ENCODE peak calls at places on chromosome X, in five cellular contexts. M is HepG2, I is GM12878, Q is H1, N is K562. D is an unnamed sample. For H3K9me3 and H3K4me1, the result is how much of the 10 kb centered on the place peaks cover.

GRCh38 chrX:11341274-11342256 is 48.4 kb downstream of the AMELX start:
- DNase-seq in M (no peak), I (peak), Q (no peak), N (peak), D (no peak)

GRCh38 chrX:108090474-108091265 is 672 bp downstream of the PSMD10 start:
- DNase-seq in M (peak), I (no peak), Q (no peak), N (no peak), D (no peak)

GRCh38 chrX:148960060-148960459 is 459.6 kb downstream of the AFF2 start:
- DNase-seq in M (no peak), I (no peak), Q (no peak), N (no peak), D (no peak)

GRCh38 chrX:137852502-137852901 is 286.6 kb downstream of the ZIC3 start:
- DNase-seq in M (no peak), I (no peak), Q (no peak), N (no peak), D (no peak)

GRCh38 chrX:38192007-38192625 is 28.6 kb downstream of the SRPX start:
- DNase-seq in M (no peak), I (no peak), Q (no peak), N (peak), D (peak)

GRCh38 chrX:41421071-41421729 is 25.9 kb upstream of the NYX start:
- DNase-seq in M (no peak), I (no peak), Q (no peak), N (no peak), D (peak)

GRCh38 chrX:114584983-114585842 is 1.3 kb downstream of the HTR2C start:
- DNase-seq in M (no peak), I (no peak), Q (no peak), N (no peak), D (no peak)

GRCh38 chrX:22686138-22686541 is 313.6 kb upstream of the DDX53 start:
- DNase-seq in M (no peak), I (no peak), Q (no peak), N (no peak), D (peak)

GRCh38 chrX:41180194-41180902 is 95.1 kb downstream of the USP9X start:
- DNase-seq in M (peak), I (peak), Q (no peak), N (peak), D (peak)

GRCh38 chrX:47232803-47233332 is at the start of gene USP11:
- DNase-seq in M (peak), I (no peak), Q (no peak), N (peak), D (peak)

GRCh38 chrX:22246620-22247019 is 26.1 kb upstream of the CBLL2 start:
- DNase-seq in M (no peak), I (no peak), Q (no peak), N (no peak), D (no peak)

GRCh38 chrX:74523870-74524735 is 90.3 kb downstream of the RLIM start:
- DNase-seq in M (no peak), I (no peak), Q (no peak), N (no peak), D (no peak)

GRCh38 chrX:154051210-154051810 is 31.6 kb upstream of the IRAK1 start:
- DNase-seq in M (peak), I (no peak), Q (no peak), N (peak), D (peak)

GRCh38 chrX:38940547-38940946 is 139.3 kb downstream of the MID1IP1 start:
- DNase-seq in M (no peak), I (no peak), Q (no peak), N (no peak), D (no peak)

GRCh38 chrX:799808-800207 is 169.2 kb downstream of the SHOX start:
- DNase-seq in M (no peak), I (no peak), Q (no peak), N (no peak), D (no peak)

GRCh38 chrX:39164212-39164611 is 363.0 kb downstream of the MID1IP1 start:
- DNase-seq in M (no peak), I (no peak), Q (no peak), N (no peak), D (no peak)

GRCh38 chrX:17590892-17591740 is 146.2 kb upstream of the SCML1 start:
- DNase-seq in M (peak), I (no peak), Q (peak), N (peak), D (peak)

GRCh38 chrX:40299028-40299479 is 201.3 kb upstream of the BCOR start:
- DNase-seq in M (no peak), I (no peak), Q (no peak), N (no peak), D (peak)

GRCh38 chrX:727738-728621 is 97.4 kb downstream of the SHOX start:
- DNase-seq in M (peak), I (no peak), Q (peak), N (peak), D (no peak)

GRCh38 chrX:140064993-140065392 is 99.7 kb upstream of the CXorf66 start:
- DNase-seq in M (no peak), I (no peak), Q (no peak), N (no peak), D (no peak)

GRCh38 chrX:7262551-7262950 is 114.6 kb upstream of the PUDP start:
- DNase-seq in M (no peak), I (no peak), Q (no peak), N (no peak), D (no peak)

GRCh38 chrX:16089086-16089485 is 34.3 kb upstream of the GRPR start:
- DNase-seq in M (no peak), I (no peak), Q (no peak), N (no peak), D (no peak)

GRCh38 chrX:52082578-52082977 is 13.6 kb upstream of the MAGED4B start:
- DNase-seq in M (no peak), I (no peak), Q (no peak), N (no peak), D (no peak)

GRCh38 chrX:136126892-136127406 is 20.4 kb upstream of the FHL1 start:
- DNase-seq in M (no peak), I (no peak), Q (no peak), N (no peak), D (peak)

GRCh38 chrX:41870719-41871151 is 52.6 kb downstream of the CASK start:
- DNase-seq in M (peak), I (no peak), Q (no peak), N (no peak), D (no peak)

GRCh38 chrX:2469196-2469685 is 31.5 kb downstream of the DHRSX start:
- DNase-seq in M (no peak), I (no peak), Q (no peak), N (no peak), D (no peak)

GRCh38 chrX:107936434-107936730 is 45.8 kb downstream of the TEX13B start:
- DNase-seq in M (no peak), I (no peak), Q (no peak), N (no peak), D (no peak)

GRCh38 chrX:54494970-54495813 is 842 bp downstream of the FGD1 start:
- DNase-seq in M (no peak), I (no peak), Q (no peak), N (no peak), D (peak)

GRCh38 chrX:13463608-13464007 is 105.8 kb upstream of the EGFL6 start:
- DNase-seq in M (no peak), I (no peak), Q (no peak), N (no peak), D (no peak)

GRCh38 chrX:105706041-105706440 is 116.3 kb upstream of the NRK start:
- DNase-seq in M (no peak), I (no peak), Q (no peak), N (no peak), D (no peak)

GRCh38 chrX:47358387-47359065 is 11.9 kb upstream of the ZNF157 start:
- DNase-seq in M (no peak), I (no peak), Q (no peak), N (no peak), D (no peak)

GRCh38 chrX:120839506-120839905 is 36.2 kb downstream of the CT47B1 start:
- DNase-seq in M (no peak), I (no peak), Q (no peak), N (no peak), D (no peak)

GRCh38 chrX:100731441-100732281 is at the start of gene SYTL4:
- DNase-seq in M (no peak), I (no peak), Q (no peak), N (peak), D (peak)
- TF ChIP-seq GABPA in M (no peak), I (no peak), Q (no peak), N (no peak), D (no peak)

GRCh38 chrX:20026278-20026677 is 35.4 kb upstream of the BCLAF3 start:
- DNase-seq in M (peak), I (no peak), Q (no peak), N (no peak), D (no peak)
- H3K9me3 ChIP-seq in M (under half), I (under half), Q (under half), N (under half), D (under half)

GRCh38 chrX:10239611-10240064 is 82.9 kb downstream of the CLCN4 start:
- DNase-seq in M (no peak), I (no peak), Q (no peak), N (no peak), D (no peak)

GRCh38 chrX:10233696-10234095 is 76.9 kb downstream of the CLCN4 start:
- DNase-seq in M (no peak), I (no peak), Q (no peak), N (no peak), D (no peak)

GRCh38 chrX:10235851-10236250 is 79.1 kb downstream of the CLCN4 start:
- DNase-seq in M (peak), I (no peak), Q (no peak), N (no peak), D (no peak)

GRCh38 chrX:10240918-10241317 is 84.1 kb downstream of the CLCN4 start:
- DNase-seq in M (no peak), I (no peak), Q (no peak), N (no peak), D (no peak)

DNA sequence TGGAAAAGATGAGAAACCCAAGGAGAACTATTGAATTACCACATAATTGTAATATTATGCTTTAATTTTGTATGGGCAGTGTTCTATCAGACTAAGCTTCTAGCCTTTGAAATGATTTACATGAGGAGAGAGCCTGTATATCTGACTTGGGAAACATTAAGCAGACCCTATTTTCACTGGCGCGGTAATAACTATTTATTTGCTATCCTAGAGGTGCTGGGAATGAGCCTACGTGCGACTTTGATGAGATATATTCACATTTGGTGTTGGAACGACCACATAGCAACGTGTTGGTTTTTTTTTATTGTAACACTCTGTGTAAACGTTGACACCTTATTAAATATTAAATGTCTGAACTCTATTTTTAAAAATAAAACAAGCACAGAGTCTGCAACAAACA is 80.5 kb downstream of the CLCN4 start:
- DNase-seq in M (no peak), I (no peak), Q (no peak), N (no peak), D (no peak)
- H3K4me1 ChIP-seq in M (under half), I (under half), Q (under half), N (under half), D (under half)

GRCh38 chrX:69362354-69362753 is 141.8 kb upstream of the NALF2 start:
- DNase-seq in M (no peak), I (no peak), Q (no peak), N (no peak), D (no peak)
- TF ChIP-seq GABPA in M (no peak), I (no peak), Q (no peak), N (no peak), D (no peak)

DNA sequence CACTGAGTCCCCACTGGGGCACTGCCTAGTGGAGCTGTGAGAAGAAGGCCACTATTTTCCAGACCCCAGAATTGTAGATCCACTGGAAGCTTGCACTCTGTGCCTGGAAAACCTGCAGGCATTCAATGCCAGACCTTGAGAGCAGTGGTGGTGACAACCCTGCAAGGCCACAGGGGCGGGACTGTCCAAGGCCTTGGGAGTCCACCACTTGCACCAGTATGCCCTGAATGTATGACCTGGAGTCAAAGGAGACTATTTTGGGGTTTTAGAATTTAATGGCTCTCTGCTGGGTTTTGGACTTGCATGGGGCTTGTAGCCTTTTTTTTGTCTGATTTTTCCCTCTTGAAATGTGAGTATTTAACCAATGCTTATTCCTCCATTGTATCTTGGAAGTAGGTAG is 145.8 kb downstream of the MSN start:
- DNase-seq in M (no peak), I (no peak), Q (no peak), N (no peak), D (no peak)
- H3K9me3 ChIP-seq in M (under half), I (under half), Q (under half), N (under half), D (under half)

GRCh38 chrX:129786210-129786651 is 6.5 kb downstream of the SASH3 start:
- DNase-seq in M (no peak), I (peak), Q (no peak), N (peak), D (no peak)
- H3K4me1 ChIP-seq in M (under half), I (under half), Q (under half), N (under half), D (under half)

DNA sequence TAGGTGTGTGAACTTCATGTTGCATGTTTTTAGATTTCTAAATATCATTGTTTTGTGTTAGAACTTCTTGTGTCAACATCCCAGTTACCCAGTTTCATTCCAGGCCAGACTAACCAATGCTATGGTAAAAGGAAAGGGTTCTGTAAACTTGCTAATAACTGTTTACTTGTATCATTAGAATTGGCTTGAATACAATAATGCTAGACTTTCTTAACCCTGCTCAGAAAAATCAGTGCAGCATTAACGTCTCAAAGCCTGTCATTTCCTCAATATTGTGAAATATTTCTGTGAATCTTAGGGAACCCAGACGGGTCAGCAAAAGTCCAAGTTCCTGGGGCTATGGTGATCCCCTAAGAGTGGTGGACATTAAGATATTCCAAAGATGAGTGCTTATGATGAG is 541.3 kb upstream of the MAGEB18 start:
- DNase-seq in M (no peak), I (no peak), Q (no peak), N (no peak), D (no peak)
- TF ChIP-seq GABPA in M (no peak), I (no peak), Q (no peak), N (no peak), D (no peak)

D was measured in SK-N-SH.